ENCODE peak calls at places on chromosome 18, in four cellular contexts. Y is fibroblast of pulmonary artery, L is neural progenitor cell, P is nephron progenitor cell. I is an unnamed sample.

GRCh38 chr18:56083097-56083865 is 495.3 kb upstream of the TCF4 start:
- DNase-seq in Y (peak), L (peak), P (no peak), I (peak)

GRCh38 chr18:73150199-73150598 is 282.4 kb upstream of the NETO1 start:
- DNase-seq in Y (no peak), L (peak), P (no peak), I (no peak)

GRCh38 chr18:67634631-67635338 is 118.3 kb upstream of the DSEL start:
- DNase-seq in Y (no peak), L (no peak), P (no peak), I (no peak)

GRCh38 chr18:5630766-5631413 is 87.1 kb upstream of the EPB41L3 start:
- DNase-seq in Y (no peak), L (no peak), P (no peak), I (no peak)

GRCh38 chr18:213977-214376 is 53.9 kb downstream of the THOC1 start:
- DNase-seq in Y (no peak), L (no peak), P (no peak), I (no peak)

GRCh38 chr18:59752666-59753065 is 55.4 kb upstream of the CCBE1 start:
- DNase-seq in Y (no peak), L (no peak), P (no peak), I (no peak)

GRCh38 chr18:22977847-22978701 is 44.9 kb downstream of the RBBP8 start:
- DNase-seq in Y (peak), L (no peak), P (no peak), I (no peak)

GRCh38 chr18:79945118-79946042 is 6.1 kb downstream of the SLC66A2 start:
- DNase-seq in Y (no peak), L (no peak), P (no peak), I (no peak)

GRCh38 chr18:55318864-55319516 is 269.0 kb downstream of the TCF4 start:
- DNase-seq in Y (peak), L (no peak), P (no peak), I (no peak)

GRCh38 chr18:23814977-23815614 is 125.8 kb downstream of the LAMA3 start:
- DNase-seq in Y (no peak), L (no peak), P (no peak), I (peak)

I was measured in occipital lobe.